ENCODE peak calls at places on chromosomes 3 and 15, in four cellular contexts. H is HL-60, C is K562, O is GM12878. Y is an unnamed sample.

GRCh38 chr3:63351159-63352007 is 73.3 kb downstream of the SYNPR start:
- DNase-seq in H (peak), C (peak), O (peak), Y (peak)

GRCh38 chr3:124202754-124203153 is 210.8 kb upstream of the ROPN1 start:
- DNase-seq in H (no peak), C (no peak), O (no peak), Y (no peak)

GRCh38 chr3:46662771-46663551 is 30.5 kb downstream of the ALS2CL start:
- DNase-seq in H (no peak), C (no peak), O (no peak), Y (no peak)

GRCh38 chr15:36880226-36880912 is 220.0 kb downstream of the MEIS2 start:
- DNase-seq in H (no peak), C (no peak), O (no peak), Y (no peak)

GRCh38 chr15:91593081-91593480 is 260.4 kb upstream of the SLCO3A1 start:
- DNase-seq in H (no peak), C (no peak), O (no peak), Y (no peak)

GRCh38 chr3:134364061-134364935 is 9.9 kb downstream of the AMOTL2 start:
- DNase-seq in H (peak), C (peak), O (no peak), Y (no peak)

GRCh38 chr3:189142527-189142926 is 29.2 kb upstream of the TPRG1 start:
- DNase-seq in H (no peak), C (no peak), O (no peak), Y (no peak)

GRCh38 chr3:79653242-79653830 is 114.5 kb downstream of the ROBO1 start:
- DNase-seq in H (no peak), C (no peak), O (no peak), Y (no peak)

GRCh38 chr3:46481636-46482035 is 16.1 kb upstream of the RTP3 start:
- DNase-seq in H (no peak), C (no peak), O (no peak), Y (no peak)

GRCh38 chr3:52791928-52792327 is 2.7 kb upstream of the ITIH3 start:
- DNase-seq in H (no peak), C (no peak), O (no peak), Y (no peak)

GRCh38 chr3:194572131-194572789 is 61.0 kb downstream of the TMEM44 start:
- DNase-seq in H (no peak), C (peak), O (no peak), Y (no peak)

GRCh38 chr15:81195339-81195864 is 1.3 kb upstream of the IL16 start:
- DNase-seq in H (no peak), C (no peak), O (no peak), Y (no peak)

GRCh38 chr3:152268501-152269422 is at the start of gene MBNL1:
- DNase-seq in H (peak), C (peak), O (no peak), Y (peak)

GRCh38 chr15:54620916-54621315 is 575.8 kb downstream of the RSL24D1 start:
- DNase-seq in H (no peak), C (no peak), O (no peak), Y (no peak)

GRCh38 chr15:73110246-73110645 is 58.0 kb downstream of the NEO1 start:
- DNase-seq in H (no peak), C (no peak), O (no peak), Y (no peak)

GRCh38 chr15:73109751-73110150 is 57.5 kb downstream of the NEO1 start:
- DNase-seq in H (no peak), C (no peak), O (no peak), Y (no peak)

GRCh38 chr15:73116164-73116563 is 63.9 kb downstream of the NEO1 start:
- DNase-seq in H (no peak), C (no peak), O (no peak), Y (no peak)

GRCh38 chr15:73108676-73109075 is 56.4 kb downstream of the NEO1 start:
- DNase-seq in H (no peak), C (no peak), O (no peak), Y (no peak)

GRCh38 chr15:73114064-73114463 is 61.8 kb downstream of the NEO1 start:
- DNase-seq in H (no peak), C (no peak), O (no peak), Y (no peak)
- TF ChIP-seq SPI1 in H (no peak), C (no peak), O (no peak), Y (no peak)

GRCh38 chr3:169179193-169180122 is 484.1 kb downstream of the MECOM start:
- DNase-seq in H (no peak), C (no peak), O (no peak), Y (no peak)
- TF ChIP-seq SPI1 in H (no peak), C (no peak), O (no peak), Y (no peak)

DNA sequence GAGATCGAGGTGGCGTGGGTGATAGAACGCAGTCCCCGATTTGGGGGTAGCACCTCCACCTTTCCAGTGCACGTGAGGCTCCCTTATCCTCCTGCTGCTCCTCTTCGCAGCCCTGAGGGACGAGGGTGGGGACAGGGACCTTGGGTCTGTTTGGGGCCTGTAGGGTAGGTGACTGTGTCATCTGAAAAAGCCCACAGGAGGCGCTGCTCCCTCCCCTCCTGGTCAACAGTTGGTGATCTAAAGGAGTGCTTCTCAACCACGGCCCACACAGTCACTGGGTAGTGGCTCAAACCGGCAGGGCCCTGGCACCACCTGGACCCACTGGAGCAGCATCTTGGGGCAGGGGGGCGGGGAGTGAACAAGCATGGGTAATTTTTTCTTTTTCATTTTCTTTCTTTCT is 7.1 kb downstream of the LRRK1 start:
- DNase-seq in H (no peak), C (peak), O (no peak), Y (no peak)
- TF ChIP-seq SPI1 in H (no peak), C (no peak), O (no peak), Y (no peak)

GRCh38 chr3:60027335-60027734 is 977.5 kb upstream of the CFAP20DC start:
- DNase-seq in H (no peak), C (no peak), O (no peak), Y (no peak)

GRCh38 chr3:60024400-60024799 is 974.6 kb upstream of the CFAP20DC start:
- DNase-seq in H (no peak), C (no peak), O (no peak), Y (no peak)

GRCh38 chr3:60030982-60031381 is 981.2 kb upstream of the CFAP20DC start:
- DNase-seq in H (no peak), C (no peak), O (no peak), Y (no peak)

GRCh38 chr3:60028243-60028642 is 978.4 kb upstream of the CFAP20DC start:
- DNase-seq in H (no peak), C (no peak), O (no peak), Y (no peak)

DNA sequence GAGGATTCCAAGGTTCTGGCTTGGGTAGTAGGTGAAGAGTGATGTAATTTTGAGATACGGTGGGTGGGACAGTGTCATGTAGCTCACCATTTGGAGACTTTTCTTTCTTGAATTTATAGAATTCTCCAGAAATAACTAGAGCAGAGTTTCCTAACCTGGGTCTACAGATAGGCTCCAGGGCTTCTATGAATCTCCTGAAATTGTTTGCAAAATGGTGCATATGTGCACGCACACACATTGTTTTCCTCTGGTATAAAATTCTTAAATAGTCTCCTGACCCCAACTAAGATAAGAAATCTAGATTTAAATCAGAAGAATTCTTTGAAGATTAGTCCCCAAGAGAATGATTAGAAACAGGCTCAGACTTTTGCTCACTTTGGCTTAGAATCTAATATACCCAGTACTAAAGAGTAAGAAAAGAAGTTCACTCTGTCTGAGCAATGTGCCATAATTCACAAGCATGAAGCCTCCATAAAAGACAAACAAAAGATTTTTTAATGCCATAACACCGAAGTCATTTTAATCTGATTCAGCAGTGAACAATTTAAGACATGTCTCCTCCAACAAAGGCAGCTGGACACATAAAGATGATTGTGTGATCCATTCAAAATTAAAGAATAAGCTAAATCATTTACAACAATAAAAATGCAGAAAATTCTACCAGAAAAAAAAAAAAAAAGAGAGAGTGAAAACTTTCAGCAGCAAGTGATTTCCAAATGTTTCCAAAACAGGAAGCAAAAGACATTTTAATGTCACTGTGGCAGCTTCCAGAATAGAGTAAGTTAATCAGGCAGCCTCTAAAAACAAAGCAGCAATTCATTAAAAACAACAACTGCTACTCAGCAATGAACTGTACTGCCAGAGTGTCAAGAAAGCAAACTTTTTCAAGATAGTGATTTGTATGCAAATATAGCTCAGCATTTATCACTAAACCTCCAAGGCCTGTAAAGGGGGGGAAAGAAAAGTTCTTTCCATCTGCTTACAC is 975.5 kb upstream of the CFAP20DC start:
- DNase-seq in H (no peak), C (no peak), O (no peak), Y (no peak)
- TF ChIP-seq SPI1 in H (no peak), C (no peak), O (no peak), Y (no peak)

GRCh38 chr3:173395412-173396181 is 1.9 kb upstream of the NLGN1 start:
- DNase-seq in H (peak), C (peak), O (no peak), Y (peak)
- TF ChIP-seq SPI1 in H (no peak), C (no peak), O (no peak), Y (no peak)

GRCh38 chr15:52171807-52172206 is 19.4 kb downstream of the GNB5 start:
- DNase-seq in H (no peak), C (no peak), O (no peak), Y (no peak)
- TF ChIP-seq SPI1 in H (no peak), C (no peak), O (no peak), Y (no peak)

GRCh38 chr15:31352283-31352880 is 25.7 kb downstream of the KLF13 start:
- DNase-seq in H (no peak), C (no peak), O (no peak), Y (no peak)
- TF ChIP-seq SPI1 in H (no peak), C (no peak), O (no peak), Y (no peak)

Y was measured in GM12891.